ENCODE peak calls at places on chromosomes 4 and X, in eight cellular contexts. P is ovary, I is K562, G is Peyer's patch, X is IMR-90, U is right lobe of liver, L is kidney, K is tibial artery. D is an unnamed sample. For H3K36me3, the result is how much of the 10 kb centered on the place peaks cover.

GRCh38 chr4:8383016-8383415 is 57.5 kb downstream of the ACOX3 start:
- DNase-seq in P (no peak), I (no peak), G (peak), X (no peak), U (no peak), L (peak), K (no peak), D (no peak)

GRCh38 chrX:103918584-103919335 is 43.7 kb upstream of the TMSB15B start:
- DNase-seq in P (peak), I (no peak), G (peak), X (peak), U (peak), L (peak), K (peak), D (peak)

GRCh38 chr4:163815776-163816175 is 321.3 kb downstream of the TMA16 start:
- DNase-seq in P (no peak), I (no peak), G (no peak), X (no peak), U (no peak), L (no peak), K (no peak), D (no peak)

GRCh38 chrX:107559506-107559905 is 68.8 kb upstream of the PRPS1 start:
- DNase-seq in P (no peak), I (no peak), G (no peak), X (peak), U (no peak), L (no peak), K (no peak), D (no peak)

GRCh38 chr4:126701756-126702155 is 931.0 kb upstream of the INTU start:
- DNase-seq in P (no peak), I (no peak), G (no peak), X (peak), U (no peak), L (no peak), K (no peak), D (no peak)

GRCh38 chrX:24619647-24620046 is 27.5 kb downstream of the PCYT1B start:
- DNase-seq in P (peak), I (no peak), G (no peak), X (peak), U (no peak), L (no peak), K (no peak), D (no peak)

GRCh38 chrX:134546187-134546586 is 86.2 kb downstream of the HPRT1 start:
- DNase-seq in P (no peak), I (no peak), G (no peak), X (no peak), U (no peak), L (peak), K (no peak), D (no peak)

GRCh38 chrX:110081740-110082139 is 78.8 kb downstream of the TMEM164 start:
- DNase-seq in P (no peak), I (no peak), G (no peak), X (peak), U (no peak), L (no peak), K (peak), D (no peak)

GRCh38 chr4:165540206-165540865 is 161.5 kb downstream of the CPE start:
- DNase-seq in P (no peak), I (no peak), G (no peak), X (no peak), U (no peak), L (no peak), K (no peak), D (no peak)

GRCh38 chr4:121724671-121725070 is 27.9 kb upstream of the ANXA5 start:
- DNase-seq in P (no peak), I (no peak), G (no peak), X (no peak), U (no peak), L (no peak), K (no peak), D (no peak)

GRCh38 chr4:2933566-2934076 is 29.6 kb downstream of the NOP14 start:
- DNase-seq in P (no peak), I (no peak), G (no peak), X (no peak), U (peak), L (peak), K (peak), D (no peak)

GRCh38 chrX:71911731-71912050 is 1.0 kb downstream of the NHSL2 start:
- DNase-seq in P (no peak), I (no peak), G (no peak), X (no peak), U (peak), L (no peak), K (no peak), D (no peak)

GRCh38 chr4:52106701-52107100 is 55.6 kb downstream of the SPATA18 start:
- DNase-seq in P (no peak), I (no peak), G (no peak), X (no peak), U (no peak), L (no peak), K (peak), D (no peak)

GRCh38 chrX:80812176-80812575 is 2.5 kb upstream of the BRWD3 start:
- DNase-seq in P (no peak), I (no peak), G (no peak), X (peak), U (no peak), L (no peak), K (peak), D (no peak)

GRCh38 chr4:47704693-47705325 is 133.1 kb downstream of the CORIN start:
- DNase-seq in P (no peak), I (no peak), G (no peak), X (peak), U (peak), L (no peak), K (no peak), D (peak)

GRCh38 chrX:120302434-120302833 is 8.8 kb downstream of the TMEM255A start:
- DNase-seq in P (no peak), I (no peak), G (no peak), X (no peak), U (peak), L (no peak), K (no peak), D (no peak)

GRCh38 chr4:119894650-119895208 is 171.9 kb downstream of the MAD2L1 start:
- DNase-seq in P (no peak), I (no peak), G (no peak), X (peak), U (no peak), L (no peak), K (no peak), D (no peak)

GRCh38 chrX:26653050-26653449 is 437.1 kb downstream of the MAGEB5 start:
- DNase-seq in P (no peak), I (no peak), G (no peak), X (no peak), U (no peak), L (no peak), K (no peak), D (no peak)

GRCh38 chr4:153781717-153782416 is 7.0 kb downstream of the SFRP2 start:
- DNase-seq in P (no peak), I (no peak), G (no peak), X (peak), U (no peak), L (no peak), K (no peak), D (no peak)

GRCh38 chr4:37279894-37280592 is 35.5 kb downstream of the NWD2 start:
- DNase-seq in P (no peak), I (no peak), G (no peak), X (no peak), U (no peak), L (no peak), K (no peak), D (no peak)

GRCh38 chrX:37599735-37600134 is 28.3 kb downstream of the LANCL3 start:
- DNase-seq in P (no peak), I (no peak), G (no peak), X (no peak), U (peak), L (no peak), K (no peak), D (peak)

GRCh38 chr4:134470544-134470943 is 269.0 kb upstream of the PABPC4L start:
- DNase-seq in P (no peak), I (no peak), G (no peak), X (no peak), U (no peak), L (no peak), K (no peak), D (no peak)

GRCh38 chr4:8558080-8558960 is 21.9 kb upstream of the GPR78 start:
- DNase-seq in P (no peak), I (no peak), G (peak), X (no peak), U (no peak), L (peak), K (no peak), D (no peak)

GRCh38 chr4:125735107-125735506 is 420.4 kb downstream of the FAT4 start:
- DNase-seq in P (no peak), I (no peak), G (no peak), X (peak), U (no peak), L (no peak), K (no peak), D (peak)

GRCh38 chr4:1983053-1983845 is 25.5 kb downstream of the NELFA start:
- DNase-seq in P (no peak), I (no peak), G (no peak), X (no peak), U (no peak), L (peak), K (no peak), D (no peak)

GRCh38 chr4:100367451-100367850 is 150.4 kb downstream of the EMCN start:
- DNase-seq in P (peak), I (no peak), G (no peak), X (peak), U (no peak), L (no peak), K (no peak), D (no peak)

GRCh38 chr4:86679441-86679840 is 85.3 kb downstream of the PTPN13 start:
- DNase-seq in P (no peak), I (no peak), G (no peak), X (no peak), U (no peak), L (no peak), K (no peak), D (no peak)

GRCh38 chrX:151697537-151697936 is 2.3 kb downstream of the PRRG3 start:
- DNase-seq in P (no peak), I (no peak), G (no peak), X (no peak), U (no peak), L (no peak), K (no peak), D (no peak)

GRCh38 chr4:38400946-38401345 is 263.1 kb upstream of the KLF3 start:
- DNase-seq in P (no peak), I (no peak), G (no peak), X (no peak), U (no peak), L (no peak), K (no peak), D (no peak)

GRCh38 chr4:80446664-80447063 is 111.1 kb downstream of the CFAP299 start:
- DNase-seq in P (no peak), I (no peak), G (no peak), X (peak), U (no peak), L (no peak), K (no peak), D (no peak)

GRCh38 chr4:142493255-142493976 is 352.7 kb downstream of the INPP4B start:
- DNase-seq in P (no peak), I (no peak), G (no peak), X (peak), U (no peak), L (no peak), K (no peak), D (no peak)

GRCh38 chr4:62118558-62118957 is 918.4 kb downstream of the ADGRL3 start:
- DNase-seq in P (no peak), I (no peak), G (no peak), X (no peak), U (no peak), L (no peak), K (no peak), D (no peak)
- H3K4me3 ChIP-seq in P (no peak), I (no peak), G (no peak), X (no peak), U (no peak), L (no peak), K (no peak), D (no peak)

GRCh38 chr4:78481180-78481579 is 70.4 kb upstream of the ANXA3 start:
- DNase-seq in P (no peak), I (no peak), G (no peak), X (peak), U (no peak), L (no peak), K (no peak), D (no peak)

GRCh38 chr4:78480286-78480685 is 71.3 kb upstream of the ANXA3 start:
- DNase-seq in P (no peak), I (no peak), G (no peak), X (no peak), U (no peak), L (no peak), K (no peak), D (no peak)

GRCh38 chr4:78477276-78477675 is 74.3 kb upstream of the ANXA3 start:
- DNase-seq in P (no peak), I (no peak), G (no peak), X (peak), U (no peak), L (no peak), K (no peak), D (no peak)

GRCh38 chr4:78476108-78476704 is 75.4 kb upstream of the ANXA3 start:
- DNase-seq in P (no peak), I (no peak), G (no peak), X (no peak), U (no peak), L (no peak), K (no peak), D (no peak)

GRCh38 chr4:78478523-78478922 is 73.0 kb upstream of the ANXA3 start:
- DNase-seq in P (no peak), I (no peak), G (no peak), X (no peak), U (no peak), L (no peak), K (no peak), D (no peak)
- H3K36me3 ChIP-seq in P (under half), I (under half), G (under half), X (under half), U (under half), L (under half), K (under half), D (under half)

GRCh38 chr4:41358626-41359025 is 101.9 kb downstream of the UCHL1 start:
- DNase-seq in P (no peak), I (no peak), G (no peak), X (no peak), U (peak), L (no peak), K (no peak), D (peak)

GRCh38 chr4:41359836-41360213 is 103.1 kb downstream of the UCHL1 start:
- DNase-seq in P (no peak), I (no peak), G (no peak), X (no peak), U (no peak), L (no peak), K (no peak), D (no peak)

GRCh38 chr4:41360911-41361830 is 104.4 kb downstream of the UCHL1 start:
- DNase-seq in P (peak), I (no peak), G (peak), X (no peak), U (peak), L (peak), K (peak), D (peak)

GRCh38 chr4:41360214-41360910 is 103.6 kb downstream of the UCHL1 start:
- DNase-seq in P (peak), I (peak), G (peak), X (peak), U (peak), L (peak), K (peak), D (peak)

DNA sequence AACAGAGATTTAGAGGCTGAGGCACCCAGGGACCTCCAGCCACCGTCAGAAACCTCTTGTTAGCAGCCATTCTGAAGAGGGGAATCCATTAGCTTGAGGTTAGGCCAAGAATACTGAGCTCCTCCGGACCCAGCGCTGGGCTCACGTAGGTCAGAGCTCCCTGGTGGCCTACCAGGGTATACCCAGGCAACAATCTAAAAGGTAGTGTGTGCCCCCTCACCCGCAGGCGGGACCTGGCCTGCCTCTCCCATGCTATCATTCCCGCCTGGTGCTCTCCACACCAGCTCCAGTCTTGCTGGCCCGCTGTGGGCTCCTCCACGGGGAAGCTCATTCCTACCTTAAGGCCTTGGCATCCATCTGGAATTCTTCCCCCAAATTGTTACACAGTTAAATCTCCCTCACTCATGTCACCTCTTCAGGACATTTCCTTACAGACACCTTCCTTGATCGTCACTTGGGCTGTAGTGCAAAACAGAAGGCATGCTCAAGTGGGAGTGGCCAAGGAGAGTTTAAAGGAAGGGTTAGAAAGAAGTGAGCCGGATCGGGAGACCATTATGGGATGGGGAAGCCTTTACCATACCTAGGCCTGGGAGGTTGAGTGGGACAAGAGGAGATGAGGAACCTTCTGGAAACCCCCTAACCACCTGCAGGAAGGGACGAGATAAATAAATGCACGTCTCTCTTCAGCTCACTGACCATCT is 102.5 kb downstream of the UCHL1 start:
- DNase-seq in P (no peak), I (no peak), G (no peak), X (no peak), U (peak), L (no peak), K (no peak), D (peak)
- TF ChIP-seq CTCF in P (no peak), I (no peak), G (no peak), X (no peak), U (no peak), L (no peak), K (no peak), D (no peak)

DNA sequence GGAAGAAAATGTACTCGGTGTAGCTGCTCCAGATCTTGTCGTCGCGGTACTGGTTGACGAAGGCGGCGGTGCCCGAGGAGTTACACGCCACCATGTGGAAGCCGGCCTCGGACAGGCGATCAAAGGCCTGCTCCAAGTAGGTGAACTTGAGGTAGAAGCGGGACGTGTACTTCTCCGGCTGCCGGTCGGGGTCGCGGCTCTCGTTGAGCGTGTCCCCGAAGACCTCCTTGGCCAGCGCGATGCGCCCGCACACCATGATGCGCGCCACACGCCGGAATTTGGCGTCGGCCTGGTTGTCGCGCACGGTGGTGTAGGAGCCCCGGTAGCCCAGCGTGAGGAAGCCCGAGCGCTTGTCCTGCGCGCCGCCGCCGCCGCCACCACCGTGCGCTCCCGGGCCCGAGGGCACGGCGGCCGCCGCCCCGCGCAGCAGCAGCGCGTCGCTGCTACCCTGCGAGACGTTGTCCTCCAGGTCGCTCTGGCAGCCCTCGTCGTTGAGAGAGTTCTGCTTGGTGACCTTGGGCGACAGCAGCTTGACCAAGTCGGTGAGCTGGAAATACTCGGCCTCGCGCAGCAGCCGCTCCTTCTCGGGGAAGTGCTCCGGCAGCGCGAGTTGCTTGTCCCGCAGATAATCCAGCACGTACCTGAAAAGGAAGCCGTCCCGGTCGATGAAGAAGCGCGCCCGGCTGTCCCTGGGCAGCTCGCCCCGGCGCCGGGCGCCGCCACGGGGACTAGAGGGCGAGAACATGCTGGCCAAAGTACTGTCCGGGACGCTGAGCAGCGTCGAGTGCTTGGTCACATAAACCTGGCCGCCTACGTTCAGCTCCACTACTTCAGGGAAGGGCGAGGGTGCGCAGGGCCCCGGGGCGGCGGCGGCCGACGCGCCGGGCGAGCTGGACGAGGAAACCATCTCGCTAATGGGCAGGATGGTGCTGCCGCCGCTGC is 775 bp downstream of the KCTD8 start:
- DNase-seq in P (peak), I (no peak), G (peak), X (no peak), U (peak), L (peak), K (peak), D (no peak)
- H3K4me3 ChIP-seq in P (peak), I (no peak), G (peak), X (peak), U (peak), L (peak), K (peak), D (no peak)

GRCh38 chr4:112266823-112267222 is 18.9 kb downstream of the TIFA start:
- DNase-seq in P (no peak), I (peak), G (no peak), X (peak), U (no peak), L (no peak), K (no peak), D (no peak)
- H3K36me3 ChIP-seq in P (under half), I (under half), G (under half), X (under half), U (under half), L (under half), K (under half), D (under half)

GRCh38 chr4:138681000-138681604 is 334.5 kb upstream of the NOCT start:
- DNase-seq in P (peak), I (peak), G (peak), X (peak), U (peak), L (peak), K (peak), D (peak)
- TF ChIP-seq CTCF in P (peak), I (peak), G (peak), X (peak), U (peak), L (peak), K (peak), D (peak)